ENCODE peak calls at places on chromosomes 4 and X, in four cellular contexts. K is WTC11, D is SK-N-SH, I is HepG2. C is an unnamed sample.

GRCh38 chr4:47930971-47931804 is 16.8 kb upstream of the NFXL1 start:
- DNase-seq in K (no peak), D (peak; percentile 26), I (no peak), C (no peak)

GRCh38 chr4:139324620-139325019 is 22.3 kb upstream of the NDUFC1 start:
- DNase-seq in K (no peak), D (no peak), I (no peak), C (no peak)

GRCh38 chr4:185210102-185210981 is 944 bp downstream of the SNX25 start:
- DNase-seq in K (peak; percentile 59), D (peak; percentile 82), I (peak; percentile 13), C (peak; percentile 52)

GRCh38 chrX:16239211-16239610 is 71.9 kb downstream of the MAGEB17 start:
- DNase-seq in K (no peak), D (no peak), I (no peak), C (no peak)

GRCh38 chr4:162681212-162681611 is 485.5 kb downstream of the NAF1 start:
- DNase-seq in K (no peak), D (no peak), I (no peak), C (no peak)

GRCh38 chr4:166165829-166166420 is 292.9 kb downstream of the TLL1 start:
- DNase-seq in K (no peak), D (peak; percentile 37), I (peak; percentile 73), C (peak; percentile 39)

GRCh38 chr4:38160487-38161207 is 200.4 kb downstream of the PTTG2 start:
- DNase-seq in K (no peak), D (no peak), I (peak; percentile 98), C (peak; percentile 18)

GRCh38 chrX:153862369-153863250 is 23.4 kb downstream of the L1CAM start:
- DNase-seq in K (no peak), D (peak; percentile 26), I (no peak), C (no peak)

GRCh38 chr4:41512139-41512538 is 25.8 kb upstream of the LIMCH1 start:
- DNase-seq in K (no peak), D (no peak), I (no peak), C (no peak)

GRCh38 chrX:8748855-8749254 is 16.9 kb upstream of the ANOS1 start:
- DNase-seq in K (no peak), D (peak; percentile 47), I (no peak), C (peak; percentile 12)

GRCh38 chr4:27985522-27985921 is 1124.9 kb downstream of the STIM2 start:
- DNase-seq in K (no peak), D (no peak), I (no peak), C (no peak)

GRCh38 chrX:68719904-68720614 is 72.6 kb downstream of the STARD8 start:
- DNase-seq in K (no peak), D (no peak), I (peak; percentile 9), C (no peak)

GRCh38 chrX:73916931-73917657 is 354.1 kb downstream of the CHIC1 start:
- DNase-seq in K (no peak), D (no peak), I (no peak), C (no peak)

GRCh38 chr4:40502220-40502619 is 127.4 kb downstream of the RBM47 start:
- DNase-seq in K (no peak), D (no peak), I (no peak), C (no peak)

GRCh38 chr4:81049861-81050423 is 19.4 kb downstream of the BMP3 start:
- DNase-seq in K (no peak), D (no peak), I (no peak), C (no peak)

GRCh38 chr4:181528570-181529184 is 714.5 kb upstream of the TENM3 start:
- DNase-seq in K (peak; percentile 90), D (peak; percentile 55), I (peak; percentile 56), C (peak; percentile 59)

GRCh38 chr4:168825975-168826374 is 184.1 kb downstream of the CBR4 start:
- DNase-seq in K (no peak), D (no peak), I (no peak), C (no peak)

GRCh38 chr4:185204238-185204910 is 574 bp upstream of the CFAP97 start:
- DNase-seq in K (no peak), D (no peak), I (no peak), C (no peak)

GRCh38 chrX:44876076-44876475 is 3.1 kb downstream of the KDM6A start:
- DNase-seq in K (no peak), D (no peak), I (no peak), C (no peak)

GRCh38 chrX:48626401-48627298 is 29.4 kb downstream of the WDR13 start:
- DNase-seq in K (no peak), D (no peak), I (no peak), C (no peak)

GRCh38 chrX:13215729-13216128 is 104.1 kb downstream of the ATXN3L start:
- DNase-seq in K (no peak), D (no peak), I (no peak), C (no peak)

GRCh38 chr4:94803181-94803580 is 45.4 kb downstream of the BMPR1B start:
- DNase-seq in K (no peak), D (no peak), I (no peak), C (no peak)

GRCh38 chr4:80540785-80541469 is 205.4 kb downstream of the CFAP299 start:
- DNase-seq in K (no peak), D (no peak), I (no peak), C (no peak)

GRCh38 chr4:170662250-170662649 is 572.5 kb upstream of the AADAT start:
- DNase-seq in K (no peak), D (no peak), I (no peak), C (no peak)

GRCh38 chr4:2269206-2269531 is 7.3 kb upstream of the MXD4 start:
- DNase-seq in K (peak; percentile 35), D (peak; percentile 42), I (no peak), C (no peak)

GRCh38 chr4:153014460-153014859 is 78.3 kb downstream of the FHDC1 start:
- DNase-seq in K (no peak), D (no peak), I (no peak), C (no peak)

GRCh38 chr4:153008578-153009199 is 72.6 kb downstream of the FHDC1 start:
- DNase-seq in K (no peak), D (no peak), I (no peak), C (no peak)

GRCh38 chr4:153010137-153010536 is 74.0 kb downstream of the FHDC1 start:
- DNase-seq in K (no peak), D (no peak), I (no peak), C (no peak)

GRCh38 chr4:153018031-153018430 is 81.9 kb downstream of the FHDC1 start:
- DNase-seq in K (no peak), D (no peak), I (no peak), C (no peak)

GRCh38 chr4:153013202-153013988 is 77.3 kb downstream of the FHDC1 start:
- DNase-seq in K (no peak), D (no peak), I (no peak), C (no peak)
- TF ChIP-seq FOXJ3 in K (no peak), D (no peak), I (no peak), C (no peak)

DNA sequence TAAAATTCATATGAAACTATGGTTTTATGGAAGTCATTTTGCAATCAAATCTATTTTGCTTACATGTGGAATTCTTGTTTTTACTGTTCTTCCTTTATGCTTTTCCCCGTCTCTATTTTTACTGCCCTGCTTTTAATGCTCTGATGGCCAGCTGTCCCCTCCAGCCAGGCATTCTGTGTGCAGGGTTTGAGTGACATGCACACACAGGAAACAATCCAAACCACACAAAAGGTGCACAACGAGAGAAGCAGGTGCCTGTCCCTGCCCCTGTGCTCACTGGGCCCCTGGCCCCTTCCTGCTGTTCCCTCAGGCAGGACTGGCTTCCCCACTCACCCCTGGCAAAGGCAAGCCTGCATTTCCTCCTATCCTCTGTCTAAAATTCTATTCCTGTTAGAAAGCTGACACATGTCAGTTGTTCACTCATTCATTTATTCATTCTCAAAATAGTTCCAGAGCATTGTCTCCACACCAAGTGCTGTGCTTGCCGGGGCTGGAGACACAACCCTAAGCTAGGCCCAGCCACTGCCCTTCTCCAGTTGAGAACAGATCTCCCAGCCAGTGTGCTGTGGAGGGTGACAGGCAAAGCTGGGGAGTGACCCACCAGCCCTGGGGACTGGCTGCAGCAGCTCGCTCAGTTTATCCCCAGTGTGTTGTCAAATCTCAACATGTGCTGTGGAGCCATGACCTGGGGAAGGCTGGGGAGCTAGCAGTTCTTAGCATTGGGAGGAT is 346.3 kb downstream of the FBXW7 start:
- DNase-seq in K (no peak), D (no peak), I (no peak), C (no peak)
- TF ChIP-seq FOXJ3 in K (no peak), D (no peak), I (no peak), C (no peak)

DNA sequence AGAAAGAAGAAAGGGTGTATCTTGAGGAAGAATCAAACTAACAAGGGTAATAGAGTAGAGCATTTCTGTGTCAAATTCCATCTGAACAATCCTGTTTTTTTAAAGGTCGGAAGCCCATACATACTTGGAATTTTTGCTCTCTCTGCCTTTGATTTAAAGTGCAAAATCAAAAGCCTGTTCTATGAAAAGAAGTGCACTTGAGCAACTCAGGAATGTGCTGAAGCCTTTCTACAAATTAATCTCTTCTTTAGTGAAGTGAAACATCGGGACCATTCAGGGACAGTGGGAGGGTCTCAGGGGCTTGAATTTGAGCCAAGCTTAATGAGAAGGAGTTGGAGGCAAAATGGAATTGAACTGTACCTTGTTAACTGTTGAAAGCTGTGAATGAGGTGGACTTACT is 1008.5 kb upstream of the LCORL start:
- DNase-seq in K (no peak), D (no peak), I (no peak), C (no peak)
- TF ChIP-seq FOXJ3 in K (no peak), D (no peak), I (no peak), C (no peak)

GRCh38 chr4:128516568-128516967 is 229.0 kb upstream of the PGRMC2 start:
- DNase-seq in K (no peak), D (no peak), I (no peak), C (no peak)
- TF ChIP-seq FOXJ3 in K (no peak), D (no peak), I (no peak), C (no peak)

DNA sequence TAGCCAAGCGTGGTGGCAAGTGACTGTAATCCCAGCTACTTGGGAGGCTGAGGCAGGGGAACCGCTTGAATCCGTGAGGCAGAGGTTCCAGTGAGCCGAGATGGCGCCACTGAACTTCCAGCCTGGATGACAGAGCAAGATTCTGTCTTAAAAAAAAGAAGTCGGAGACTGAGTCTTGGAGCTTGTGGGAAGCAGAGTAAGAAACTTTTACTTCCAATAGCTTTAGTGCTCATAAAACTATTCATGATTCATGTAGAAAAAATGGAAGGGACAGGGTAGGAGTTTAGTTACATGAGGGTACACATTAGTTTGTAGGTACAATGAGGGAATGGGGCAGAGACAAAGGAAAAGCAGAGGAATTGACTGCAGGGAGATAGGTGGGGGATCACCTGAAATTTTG is 19.3 kb downstream of the RAP2C start:
- DNase-seq in K (no peak), D (no peak), I (no peak), C (no peak)
- TF ChIP-seq FOXJ3 in K (no peak), D (no peak), I (no peak), C (no peak)

GRCh38 chr4:98625399-98625798 is 33.0 kb downstream of the TSPAN5 start:
- DNase-seq in K (no peak), D (no peak), I (no peak), C (no peak)
- TF ChIP-seq FOXJ3 in K (no peak), D (no peak), I (no peak), C (no peak)

GRCh38 chrX:50115973-50116372 is 84.8 kb downstream of the AKAP4 start:
- DNase-seq in K (no peak), D (no peak), I (no peak), C (no peak)
- TF ChIP-seq FOXJ3 in K (no peak), D (no peak), I (no peak), C (no peak)

C was measured in K562.